ENCODE peak calls at places on chromosomes 7 and 10, in seven cellular contexts. F is sigmoid colon, R is heart left ventricle, X is adrenal gland, Y is GM12878, T is tibial nerve, U is stomach. I is an unnamed sample.
A peak's percentile ranks its signal among the peaks of the same experiment; 100 is the strongest.

GRCh38 chr7:73985737-73986141 is 42.2 kb upstream of the ELN start:
- DNase-seq in F (no peak), R (no peak), X (no peak), Y (no peak), T (no peak), U (no peak), I (no peak)

GRCh38 chr7:45647967-45648670 is 74.0 kb downstream of the ADCY1 start:
- DNase-seq in F (no peak), R (no peak), X (peak; percentile 45), Y (no peak), T (no peak), U (peak; percentile 21), I (no peak)

GRCh38 chr7:94888542-94888941 is 18.9 kb upstream of the PPP1R9A start:
- DNase-seq in F (no peak), R (no peak), X (peak; percentile 65), Y (no peak), T (peak; percentile 16), U (peak; percentile 58), I (no peak)

GRCh38 chr10:30829921-30830671 is 200.5 kb upstream of the LYZL2 start:
- DNase-seq in F (no peak), R (no peak), X (peak; percentile 25), Y (no peak), T (no peak), U (no peak), I (no peak)

GRCh38 chr10:35876248-35876647 is 234.2 kb upstream of the FZD8 start:
- DNase-seq in F (no peak), R (no peak), X (no peak), Y (no peak), T (no peak), U (no peak), I (no peak)

GRCh38 chr7:156014808-156015207 is 202.5 kb upstream of the SHH start:
- DNase-seq in F (no peak), R (no peak), X (peak; percentile 9), Y (no peak), T (no peak), U (no peak), I (no peak)

GRCh38 chr7:127581716-127582115 is 3.7 kb downstream of the GCC1 start:
- DNase-seq in F (no peak), R (no peak), X (no peak), Y (no peak), T (no peak), U (no peak), I (no peak)

GRCh38 chr10:59887006-59887405 is 19.4 kb downstream of the CCDC6 start:
- DNase-seq in F (no peak), R (no peak), X (no peak), Y (no peak), T (no peak), U (no peak), I (no peak)

GRCh38 chr10:84236807-84237198 is 4.5 kb downstream of the LRIT1 start:
- DNase-seq in F (no peak), R (no peak), X (no peak), Y (no peak), T (no peak), U (no peak), I (no peak)

GRCh38 chr7:24756989-24757798 is at the start of gene GSDME:
- DNase-seq in F (peak; percentile 80), R (peak; percentile 73), X (peak; percentile 58), Y (no peak), T (no peak), U (peak; percentile 46), I (peak; percentile 79)

GRCh38 chr7:55158541-55158940 is 139.7 kb downstream of the EGFR start:
- DNase-seq in F (no peak), R (no peak), X (no peak), Y (no peak), T (no peak), U (no peak), I (no peak)
- H3K27ac ChIP-seq in F (no peak overlapping the region), R (no peak overlapping the region), X (no peak overlapping the region), Y (no peak overlapping the region), T (no peak overlapping the region), U (no peak overlapping the region), I (no peak overlapping the region)

GRCh38 chr7:100563809-100564400 is 9.8 kb downstream of the SAP25 start:
- DNase-seq in F (peak; percentile 89), R (peak; percentile 79), X (peak; percentile 92), Y (no peak), T (peak; percentile 95), U (peak; percentile 89), I (peak; percentile 88)
- TF ChIP-seq POLR2A in F (no peak), R (no peak), X (no peak), Y (peak; percentile 35), T (no peak), U (no peak), I (no peak)

GRCh38 chr10:99785646-99786045 is 3.2 kb downstream of the ABCC2 start:
- DNase-seq in F (no peak), R (no peak), X (no peak), Y (no peak), T (no peak), U (no peak), I (no peak)

GRCh38 chr10:99787303-99787702 is 4.9 kb downstream of the ABCC2 start:
- DNase-seq in F (no peak), R (no peak), X (no peak), Y (no peak), T (no peak), U (no peak), I (no peak)

GRCh38 chr10:99788598-99789259 is 6.3 kb downstream of the ABCC2 start:
- DNase-seq in F (peak; percentile 87), R (peak; percentile 30), X (peak; percentile 56), Y (no peak), T (peak; percentile 78), U (no peak), I (no peak)

GRCh38 chr10:99784731-99785441 is 2.4 kb downstream of the ABCC2 start:
- DNase-seq in F (no peak), R (no peak), X (no peak), Y (no peak), T (no peak), U (no peak), I (no peak)

GRCh38 chr10:99787782-99788181 is 5.3 kb downstream of the ABCC2 start:
- DNase-seq in F (no peak), R (no peak), X (no peak), Y (no peak), T (no peak), U (no peak), I (no peak)
- H3K27ac ChIP-seq in F (peak overlapping the region; percentile 65), R (peak overlapping the region; percentile 46), X (no peak overlapping the region), Y (no peak overlapping the region), T (peak overlapping the region; percentile 14), U (peak overlapping the region; percentile 82), I (no peak overlapping the region)

GRCh38 chr7:38330861-38331709 is 57.6 kb upstream of the TARP start:
- DNase-seq in F (no peak), R (no peak), X (no peak), Y (no peak), T (no peak), U (no peak), I (no peak)

GRCh38 chr7:38339953-38340819 is 66.8 kb upstream of the TARP start:
- DNase-seq in F (no peak), R (no peak), X (no peak), Y (no peak), T (no peak), U (no peak), I (no peak)

GRCh38 chr7:38335123-38335489 is 61.7 kb upstream of the TARP start:
- DNase-seq in F (no peak), R (no peak), X (no peak), Y (no peak), T (no peak), U (no peak), I (no peak)

GRCh38 chr7:38334163-38334562 is 60.7 kb upstream of the TARP start:
- DNase-seq in F (no peak), R (no peak), X (no peak), Y (no peak), T (no peak), U (no peak), I (no peak)

GRCh38 chr7:38335490-38336135 is 62.2 kb upstream of the TARP start:
- DNase-seq in F (peak; percentile 88), R (peak; percentile 89), X (peak; percentile 89), Y (peak; percentile 82), T (peak; percentile 75), U (peak; percentile 81), I (peak; percentile 78)
- TF ChIP-seq POLR2A in F (no peak), R (no peak), X (no peak), Y (no peak), T (no peak), U (no peak), I (no peak)

GRCh38 chr10:132634947-132635271 is 97.3 kb downstream of the INPP5A start:
- DNase-seq in F (no peak), R (no peak), X (no peak), Y (no peak), T (no peak), U (no peak), I (no peak)

GRCh38 chr10:132636358-132636757 is 98.8 kb downstream of the INPP5A start:
- DNase-seq in F (peak; percentile 59), R (no peak), X (no peak), Y (no peak), T (no peak), U (no peak), I (no peak)

GRCh38 chr10:132639470-132639869 is 101.9 kb downstream of the INPP5A start:
- DNase-seq in F (no peak), R (no peak), X (no peak), Y (no peak), T (no peak), U (no peak), I (no peak)

GRCh38 chr10:132638130-132638515 is 100.5 kb downstream of the INPP5A start:
- DNase-seq in F (peak; percentile 59), R (no peak), X (no peak), Y (no peak), T (no peak), U (no peak), I (peak; percentile 29)

DNA sequence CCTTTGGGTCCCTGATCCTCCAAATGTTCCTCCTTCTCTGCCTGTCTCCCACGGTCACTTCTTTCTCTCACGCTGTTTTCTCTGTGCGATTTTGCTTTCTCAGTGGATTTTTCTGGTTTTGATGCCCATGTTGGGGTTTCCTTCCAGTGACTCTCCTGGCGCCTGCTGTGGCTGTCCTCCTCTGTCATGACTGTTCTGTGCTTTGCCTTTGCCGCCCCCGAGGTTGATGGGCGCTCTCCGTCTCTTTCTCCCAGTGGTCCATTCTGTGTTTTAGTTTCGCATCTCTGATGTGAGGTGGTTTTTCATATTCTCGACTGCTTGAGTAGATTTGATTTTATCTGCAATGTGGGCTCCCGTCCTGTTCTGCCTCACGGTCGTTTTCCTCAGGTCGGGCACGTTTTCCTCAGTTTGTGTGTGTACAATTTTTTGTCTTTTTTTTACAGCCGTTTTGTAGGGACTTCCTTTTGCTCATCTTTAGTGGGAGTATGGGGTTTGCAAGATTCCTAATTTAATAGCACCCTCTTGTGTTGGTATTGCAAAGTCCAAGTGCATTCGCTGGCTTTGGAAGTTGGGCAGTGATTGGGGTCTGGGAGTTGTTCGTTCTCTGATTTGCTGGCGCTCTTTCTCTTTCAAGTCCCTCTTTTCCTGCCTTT is 100.0 kb downstream of the INPP5A start:
- DNase-seq in F (peak; percentile 60), R (no peak), X (no peak), Y (peak; percentile 43), T (peak; percentile 34), U (no peak), I (peak; percentile 35)
- H3K27ac ChIP-seq in F (peak overlapping the region; percentile 97), R (no peak overlapping the region), X (peak overlapping the region; percentile 1), Y (no peak overlapping the region), T (no peak overlapping the region), U (no peak overlapping the region), I (no peak overlapping the region)

I was measured in ovary.